ENCODE peak calls at places on chromosomes 6 and 20, in nine cellular contexts. M is pancreas, F is keratinocyte, A is stomach, T is mesenchymal stem cell, U is right cardiac atrium, N is HCT116, D is fibroblast of lung, C is tibial nerve. B is an unnamed sample. For H3K4me1, the result is how much of the 10 kb centered on the place peaks cover.

GRCh38 chr6:112525749-112526148 is 178.6 kb downstream of the RFPL4B start:
- DNase-seq in M (no peak), F (no peak), A (no peak), T (no peak), U (no peak), N (no peak), D (no peak), C (no peak), B (no peak)

GRCh38 chr20:32779500-32780215 is 17.5 kb downstream of the DNMT3B start:
- DNase-seq in M (no peak), F (no peak), A (no peak), T (no peak), U (no peak), N (no peak), D (no peak), C (no peak), B (no peak)

GRCh38 chr6:148192310-148192709 is 150.3 kb upstream of the SASH1 start:
- DNase-seq in M (no peak), F (no peak), A (no peak), T (peak), U (no peak), N (no peak), D (no peak), C (no peak), B (no peak)

GRCh38 chr6:16441262-16441661 is 202.9 kb downstream of the GMPR start:
- DNase-seq in M (no peak), F (no peak), A (no peak), T (no peak), U (no peak), N (no peak), D (no peak), C (no peak), B (no peak)

GRCh38 chr6:107490568-107491058 is 696 bp downstream of the SOBP start:
- DNase-seq in M (no peak), F (no peak), A (no peak), T (no peak), U (peak), N (no peak), D (no peak), C (no peak), B (no peak)

GRCh38 chr6:10510592-10511367 is 10.4 kb upstream of the GCNT2 start:
- DNase-seq in M (peak), F (no peak), A (peak), T (peak), U (peak), N (peak), D (peak), C (no peak), B (peak)

GRCh38 chr6:75880305-75880704 is 131.3 kb downstream of the MYO6 start:
- DNase-seq in M (no peak), F (no peak), A (no peak), T (no peak), U (no peak), N (no peak), D (no peak), C (no peak), B (no peak)

GRCh38 chr20:32483351-32484220 is 101.5 kb downstream of the NOL4L start:
- DNase-seq in M (peak), F (peak), A (peak), T (peak), U (peak), N (peak), D (peak), C (peak), B (no peak)

GRCh38 chr20:46939031-46939430 is 44.4 kb downstream of the EYA2 start:
- DNase-seq in M (no peak), F (no peak), A (no peak), T (no peak), U (no peak), N (peak), D (no peak), C (no peak), B (peak)

GRCh38 chr20:50594591-50595432 is 84.6 kb downstream of the PTPN1 start:
- DNase-seq in M (peak), F (no peak), A (no peak), T (no peak), U (peak), N (no peak), D (no peak), C (no peak), B (no peak)

GRCh38 chr6:72524011-72524645 is 97.7 kb upstream of the KCNQ5 start:
- DNase-seq in M (no peak), F (peak), A (no peak), T (no peak), U (no peak), N (no peak), D (no peak), C (no peak), B (no peak)

GRCh38 chr20:35215066-35215956 is 11.2 kb upstream of the MMP24 start:
- DNase-seq in M (no peak), F (no peak), A (no peak), T (peak), U (no peak), N (no peak), D (no peak), C (no peak), B (no peak)

GRCh38 chr20:35563834-35564233 is 22.0 kb downstream of the ERGIC3 start:
- DNase-seq in M (no peak), F (no peak), A (no peak), T (no peak), U (no peak), N (no peak), D (no peak), C (no peak), B (no peak)

GRCh38 chr6:33126101-33126714 is 50.4 kb downstream of the HLA-DPB1 start:
- DNase-seq in M (peak), F (no peak), A (peak), T (peak), U (peak), N (peak), D (peak), C (peak), B (no peak)

GRCh38 chr6:64217721-64218603 is 582.4 kb downstream of the PHF3 start:
- DNase-seq in M (no peak), F (no peak), A (no peak), T (peak), U (no peak), N (no peak), D (peak), C (no peak), B (no peak)

GRCh38 chr6:133895573-133896343 is 6.8 kb downstream of the TCF21 start:
- DNase-seq in M (no peak), F (no peak), A (no peak), T (peak), U (peak), N (no peak), D (peak), C (no peak), B (no peak)

GRCh38 chr6:48881551-48881950 is 581.5 kb downstream of the MMUT start:
- DNase-seq in M (no peak), F (no peak), A (no peak), T (peak), U (no peak), N (no peak), D (peak), C (no peak), B (no peak)

GRCh38 chr6:16918586-16918985 is 157.3 kb upstream of the ATXN1 start:
- DNase-seq in M (no peak), F (no peak), A (no peak), T (no peak), U (no peak), N (no peak), D (no peak), C (no peak), B (no peak)

GRCh38 chr20:37807901-37808751 is 94.8 kb upstream of the VSTM2L start:
- DNase-seq in M (no peak), F (no peak), A (no peak), T (no peak), U (peak), N (no peak), D (no peak), C (no peak), B (no peak)

GRCh38 chr6:39377530-39377929 is 55.0 kb upstream of the KCNK16 start:
- DNase-seq in M (peak), F (no peak), A (no peak), T (peak), U (peak), N (peak), D (peak), C (peak), B (peak)

GRCh38 chr20:45768479-45768878 is 23.2 kb downstream of the WFDC3 start:
- DNase-seq in M (no peak), F (no peak), A (no peak), T (no peak), U (no peak), N (no peak), D (no peak), C (no peak), B (no peak)

DNA sequence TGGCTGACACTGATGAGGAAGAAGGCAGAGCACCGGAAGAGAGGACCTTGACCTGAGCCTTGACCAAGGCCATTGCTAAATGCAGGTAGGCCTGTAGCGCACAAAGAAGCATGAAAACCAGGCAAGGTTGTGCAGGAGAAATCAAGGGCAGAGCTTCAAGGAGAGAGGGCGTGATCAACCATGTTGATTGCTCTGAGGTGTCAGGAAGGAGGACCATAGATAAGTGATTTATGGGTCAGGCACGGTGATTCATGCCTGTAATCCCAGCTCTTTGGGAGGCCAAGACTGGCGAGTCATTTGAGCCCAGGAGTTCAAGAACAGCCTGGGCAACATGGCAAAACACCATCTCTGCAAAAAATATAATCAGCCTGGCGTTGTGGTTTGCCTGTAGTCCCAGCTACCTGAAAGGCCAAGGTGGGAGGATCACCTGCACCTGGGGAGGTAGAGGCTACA is 12.4 kb downstream of the PLCG1 start:
- DNase-seq in M (peak), F (no peak), A (no peak), T (peak), U (peak), N (peak), D (peak), C (no peak), B (no peak)
- H3K4me1 ChIP-seq in M (under half), F (under half), A (half or more), T (under half), U (half or more), N (under half), D (under half), C (under half), B (under half)

GRCh38 chr6:5205035-5205469 is 55.7 kb downstream of the LYRM4 start:
- DNase-seq in M (no peak), F (no peak), A (no peak), T (no peak), U (peak), N (no peak), D (no peak), C (no peak), B (no peak)
- H3K4me1 ChIP-seq in M (under half), F (under half), A (under half), T (under half), U (under half), N (under half), D (under half), C (under half), B (under half)

DNA sequence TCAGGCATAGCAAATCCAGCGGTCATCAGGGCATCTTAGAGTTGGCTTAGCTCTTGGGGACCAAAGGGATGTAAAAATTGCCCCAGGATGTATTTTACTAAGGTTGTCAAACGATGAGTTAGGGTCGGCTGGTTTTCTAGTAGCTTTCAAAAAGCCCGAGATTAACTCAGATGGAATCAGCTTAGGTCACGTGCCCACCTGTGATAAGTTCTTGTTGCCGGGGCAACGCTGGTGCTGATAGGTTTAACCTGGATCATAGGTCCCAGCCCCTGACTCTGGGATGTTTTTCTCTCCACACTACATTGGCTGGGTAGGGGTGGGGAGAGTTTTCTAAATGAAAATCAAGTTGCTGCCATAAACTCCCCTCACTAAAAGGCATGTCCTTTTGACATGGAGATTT is 257.3 kb upstream of the SULF2 start:
- DNase-seq in M (no peak), F (no peak), A (no peak), T (no peak), U (no peak), N (no peak), D (no peak), C (no peak), B (no peak)
- H3K4me1 ChIP-seq in M (under half), F (under half), A (under half), T (under half), U (under half), N (under half), D (under half), C (under half), B (under half)

GRCh38 chr6:8268156-8268555 is 165.8 kb upstream of the EEF1E1 start:
- DNase-seq in M (no peak), F (no peak), A (no peak), T (peak), U (no peak), N (no peak), D (no peak), C (no peak), B (no peak)
- H3K4me1 ChIP-seq in M (under half), F (under half), A (under half), T (under half), U (under half), N (under half), D (under half), C (under half), B (under half)

B was measured in iPS DF 6.9.